ENCODE peak calls at places on chromosomes 7 and 10, in eight cellular contexts. T is RWPE1; K is A549; U is heart left ventricle; N is activated naive CD4-positive, alpha-beta T cell treated with Interleukin-2 at 50 U/mL for 16 hours; R is HT1080; M is fibroblast of villous mesenchyme; X is activated CD4-positive, alpha-beta T cell treated with anti-CD3 and anti-CD28 coated beads for 4 hours. E is an unnamed sample.

GRCh38 chr10:125093199-125093841 is 67.0 kb downstream of the CTBP2 start:
- DNase-seq in T (no peak), M (peak; percentile 87), U (peak; percentile 61), N (no peak), K (no peak), X (no peak), R (no peak), E (no peak)

GRCh38 chr7:22723171-22723601 is 3.8 kb upstream of the IL6 start:
- DNase-seq in X (no peak), K (no peak), N (no peak), R (peak; percentile 44), U (peak; percentile 84), M (peak; percentile 67), T (no peak), E (no peak)

GRCh38 chr7:97064972-97065587 is 40.4 kb upstream of the DLX5 start:
- DNase-seq in R (peak; percentile 49), N (no peak), K (peak; percentile 37), U (peak; percentile 13), T (peak; percentile 42), X (peak; percentile 4), M (peak; percentile 56), E (no peak)

GRCh38 chr10:31320179-31320597 is 1.2 kb downstream of the ZEB1 start:
- DNase-seq in N (peak; percentile 61), R (peak; percentile 25), X (peak; percentile 44), M (peak; percentile 49), K (peak; percentile 17), T (no peak), U (peak; percentile 57), E (peak; percentile 35)

GRCh38 chr10:94397549-94398370 is 4.6 kb upstream of the TBC1D12 start:
- DNase-seq in R (peak; percentile 80), K (no peak), T (peak; percentile 20), M (peak; percentile 81), N (no peak), X (no peak), U (no peak), E (no peak)

GRCh38 chr10:6162589-6163356 is 40.0 kb upstream of the PFKFB3 start:
- DNase-seq in N (no peak), X (no peak), M (peak; percentile 78), R (no peak), T (no peak), U (no peak), K (no peak), E (no peak)

GRCh38 chr10:124646483-124647352 is 97.5 kb downstream of the FAM53B start:
- DNase-seq in T (peak; percentile 48), U (peak; percentile 82), K (peak; percentile 25), M (peak; percentile 99), N (no peak), X (no peak), R (peak; percentile 31), E (no peak)

GRCh38 chr7:43906327-43907010 is at the start of gene URGCP:
- DNase-seq in X (peak; percentile 42), R (no peak), U (peak; percentile 61), N (peak; percentile 55), M (peak; percentile 28), K (peak; percentile 62), T (peak; percentile 65), E (peak; percentile 32)

GRCh38 chr10:55426138-55426537 is 625.1 kb upstream of the PCDH15 start:
- DNase-seq in M (no peak), N (no peak), X (no peak), U (no peak), R (no peak), T (no peak), K (no peak), E (no peak)

GRCh38 chr10:49598986-49599385 is 11.1 kb upstream of the SLC18A3 start:
- DNase-seq in R (no peak), K (no peak), X (no peak), T (no peak), M (peak; percentile 11), U (no peak), N (no peak), E (no peak)

GRCh38 chr10:97024181-97025073 is 161.3 kb downstream of the SLIT1 start:
- DNase-seq in U (peak; percentile 26), R (peak; percentile 72), N (no peak), M (peak; percentile 43), T (peak; percentile 62), X (no peak), K (peak; percentile 70), E (no peak)

GRCh38 chr7:17462059-17462695 is 163.7 kb downstream of the AHR start:
- DNase-seq in K (no peak), T (peak; percentile 19), R (no peak), U (no peak), N (no peak), M (peak; percentile 4), X (no peak), E (no peak)

GRCh38 chr7:924541-925231 is 29.8 kb downstream of the ADAP1 start:
- DNase-seq in M (peak; percentile 13), K (no peak), R (no peak), T (no peak), U (peak; percentile 16), N (peak; percentile 79), X (peak; percentile 51), E (peak; percentile 60)

GRCh38 chr7:47180268-47180826 is 401.6 kb downstream of the TNS3 start:
- DNase-seq in K (peak; percentile 66), T (peak; percentile 62), R (peak; percentile 53), N (no peak), X (no peak), U (peak; percentile 51), M (peak; percentile 75), E (no peak)

GRCh38 chr10:123859651-123860045 is 32.0 kb downstream of the CPXM2 start:
- DNase-seq in K (no peak), U (no peak), T (no peak), R (no peak), M (no peak), X (no peak), N (no peak), E (no peak)

GRCh38 chr10:89296227-89296648 is 5.6 kb upstream of the IFIT2 start:
- DNase-seq in X (no peak), U (no peak), T (no peak), K (no peak), N (no peak), R (no peak), M (peak; percentile 92), E (no peak)

GRCh38 chr10:93576888-93577287 is 10.4 kb downstream of the FFAR4 start:
- DNase-seq in K (no peak), R (no peak), X (no peak), M (no peak), N (no peak), T (no peak), U (no peak), E (no peak)

GRCh38 chr7:77729574-77730348 is 33.5 kb downstream of the RSBN1L start:
- DNase-seq in R (no peak), U (no peak), N (no peak), K (no peak), X (no peak), M (peak; percentile 13), T (no peak), E (no peak)

GRCh38 chr10:69337312-69338132 is 59.2 kb downstream of the HK1 start:
- DNase-seq in K (no peak), T (peak; percentile 96), X (no peak), M (peak; percentile 98), U (peak; percentile 40), N (no peak), R (no peak), E (no peak)

GRCh38 chr10:73556855-73557254 is 34.3 kb downstream of the USP54 start:
- DNase-seq in X (no peak), M (no peak), N (no peak), R (no peak), T (no peak), K (no peak), U (no peak), E (no peak)

GRCh38 chr10:47095848-47096612 is 184.8 kb downstream of the PTPN20 start:
- DNase-seq in R (peak; percentile 24), X (no peak), U (no peak), K (no peak), N (no peak), M (no peak), T (no peak), E (no peak)

GRCh38 chr10:1102836-1103235 is 46.7 kb downstream of the WDR37 start:
- DNase-seq in K (no peak), M (no peak), T (no peak), N (no peak), X (no peak), U (no peak), R (no peak), E (no peak)

GRCh38 chr7:30971440-30971839 is 7.7 kb downstream of the GHRHR start:
- DNase-seq in K (no peak), R (no peak), X (no peak), T (no peak), U (no peak), M (no peak), N (no peak), E (no peak)

GRCh38 chr7:94395141-94396041 is 696 bp downstream of the COL1A2 start:
- DNase-seq in N (no peak), R (peak; percentile 73), T (peak; percentile 80), K (peak; percentile 47), M (peak; percentile 93), U (peak; percentile 48), X (no peak), E (no peak)

GRCh38 chr10:124993728-124994451 is 52.0 kb downstream of the ZRANB1 start:
- DNase-seq in M (no peak), R (no peak), X (no peak), N (no peak), T (no peak), U (no peak), K (no peak), E (no peak)